ENCODE peak calls at places on chromosomes 3 and 15, in seven cellular contexts. L is psoas muscle; C is CD4-positive, alpha-beta T cell; D is neural progenitor cell; R is esophagus squamous epithelium; U is fibroblast of pulmonary artery; W is fibroblast of lung. T is an unnamed sample.

GRCh38 chr3:134064081-134064480 is 34.4 kb upstream of the SLCO2A1 start:
- DNase-seq in W (no peak), R (no peak), D (no peak), U (no peak), L (no peak), C (no peak), T (no peak)

GRCh38 chr15:37017031-37017625 is 83.2 kb downstream of the MEIS2 start:
- DNase-seq in U (no peak), L (no peak), D (no peak), C (no peak), R (no peak), W (no peak), T (no peak)

GRCh38 chr3:17969244-17969643 is 226.8 kb upstream of the TBC1D5 start:
- DNase-seq in W (no peak), R (no peak), L (no peak), C (no peak), U (no peak), D (no peak), T (no peak)

GRCh38 chr15:29632671-29633406 is 189.4 kb downstream of the TJP1 start:
- DNase-seq in U (no peak), C (no peak), W (no peak), D (no peak), R (no peak), L (no peak), T (no peak)

GRCh38 chr3:191804935-191805334 is 344.0 kb downstream of the PYDC2 start:
- DNase-seq in C (no peak), W (no peak), L (no peak), U (no peak), R (no peak), D (no peak), T (no peak)

GRCh38 chr3:155807823-155808222 is 1.7 kb upstream of the C3orf33 start:
- DNase-seq in U (peak), C (no peak), W (no peak), L (no peak), D (no peak), R (no peak), T (no peak)

GRCh38 chr3:119597548-119598288 is at the start of gene PLA1A:
- DNase-seq in C (no peak), U (peak), L (no peak), W (no peak), R (no peak), D (no peak), T (no peak)

GRCh38 chr3:129045675-129046036 is 14.9 kb upstream of the GP9 start:
- DNase-seq in D (no peak), R (no peak), C (peak), U (no peak), L (peak), W (no peak), T (no peak)

GRCh38 chr3:173913397-173913796 is 515.9 kb downstream of the NLGN1 start:
- DNase-seq in D (no peak), C (no peak), L (no peak), W (peak), R (no peak), U (peak), T (no peak)

GRCh38 chr15:70251246-70251990 is 153.7 kb upstream of the TLE3 start:
- DNase-seq in R (no peak), D (no peak), U (no peak), W (no peak), C (no peak), L (peak), T (no peak)

GRCh38 chr15:70047386-70048195 is 50.1 kb downstream of the TLE3 start:
- DNase-seq in C (no peak), D (no peak), R (no peak), W (peak), U (peak), L (no peak), T (no peak)

GRCh38 chr15:79209116-79209515 is 73.4 kb upstream of the ANKRD34C start:
- DNase-seq in R (no peak), W (no peak), U (no peak), D (no peak), L (no peak), C (no peak), T (no peak)

GRCh38 chr15:81182031-81182745 is 14.5 kb upstream of the IL16 start:
- DNase-seq in W (peak), L (no peak), R (no peak), D (peak), C (no peak), U (no peak), T (no peak)

GRCh38 chr3:66997560-66998074 is 490 bp upstream of the KBTBD8 start:
- DNase-seq in W (no peak), D (no peak), C (no peak), R (no peak), U (no peak), L (peak), T (no peak)

GRCh38 chr3:72282918-72283317 is 498.0 kb upstream of the PROK2 start:
- DNase-seq in C (no peak), L (no peak), W (no peak), U (no peak), R (no peak), D (no peak), T (no peak)

GRCh38 chr3:172065534-172065933 is 26.2 kb downstream of the FNDC3B start:
- DNase-seq in L (no peak), W (peak), R (no peak), U (peak), D (no peak), C (no peak), T (no peak)

GRCh38 chr3:186901135-186901734 is 29.1 kb upstream of the ST6GAL1 start:
- DNase-seq in D (no peak), W (peak), U (peak), R (no peak), C (no peak), L (no peak), T (no peak)

GRCh38 chr3:151011427-151011826 is 38.9 kb upstream of the CLRN1 start:
- DNase-seq in C (no peak), D (peak), L (no peak), U (peak), W (peak), R (no peak), T (no peak)

GRCh38 chr3:105173972-105174371 is 192.7 kb upstream of the ALCAM start:
- DNase-seq in R (no peak), C (no peak), D (no peak), L (no peak), W (no peak), U (no peak), T (no peak)

GRCh38 chr15:41971893-41972340 is 440 bp downstream of the EHD4 start:
- DNase-seq in W (no peak), C (no peak), L (no peak), U (no peak), D (peak), R (no peak), T (peak)

GRCh38 chr3:184785856-184786255 is 26.1 kb upstream of the VPS8 start:
- DNase-seq in L (no peak), R (no peak), W (no peak), D (no peak), C (no peak), U (no peak), T (no peak)

GRCh38 chr3:45611619-45612018 is 17.1 kb downstream of the LIMD1 start:
- DNase-seq in W (no peak), U (no peak), C (no peak), L (no peak), D (peak), R (no peak), T (no peak)

GRCh38 chr3:114899186-114899931 is 247.7 kb downstream of the ZBTB20 start:
- DNase-seq in D (peak), L (no peak), U (no peak), C (no peak), W (no peak), R (no peak), T (no peak)

GRCh38 chr15:23569513-23569912 is 4.0 kb downstream of the MKRN3 start:
- DNase-seq in D (no peak), L (no peak), W (no peak), C (no peak), R (no peak), U (no peak), T (no peak)

GRCh38 chr15:36502509-36502908 is 76.9 kb upstream of the CDIN1 start:
- DNase-seq in L (no peak), U (no peak), C (no peak), W (no peak), R (no peak), D (no peak), T (no peak)

GRCh38 chr3:10550705-10551104 is 45.3 kb upstream of the ATP2B2 start:
- DNase-seq in D (no peak), C (no peak), R (no peak), L (peak), U (no peak), W (no peak), T (no peak)

GRCh38 chr3:175601521-175601920 is 742.4 kb downstream of the NAALADL2 start:
- DNase-seq in R (no peak), C (no peak), U (peak), D (no peak), L (no peak), W (no peak), T (no peak)

GRCh38 chr3:127585163-127585812 is 5.2 kb downstream of the TPRA1 start:
- DNase-seq in R (no peak), D (no peak), L (no peak), U (peak), C (no peak), W (peak), T (no peak)

GRCh38 chr3:155078959-155079794 is 942 bp upstream of the MME start:
- DNase-seq in D (peak), L (no peak), U (peak), C (no peak), W (peak), R (no peak), T (no peak)

GRCh38 chr15:30928076-30928475 is 24.4 kb downstream of the FAN1 start:
- DNase-seq in L (no peak), W (peak), R (no peak), D (no peak), C (no peak), U (no peak), T (no peak)

GRCh38 chr15:99165956-99166689 is 61.2 kb downstream of the SYNM start:
- DNase-seq in C (no peak), L (no peak), R (no peak), W (no peak), U (no peak), D (no peak), T (no peak)

GRCh38 chr3:15713364-15713763 is 84.4 kb downstream of the ANKRD28 start:
- DNase-seq in U (no peak), W (no peak), C (no peak), D (no peak), R (no peak), L (no peak), T (no peak)

GRCh38 chr15:31360158-31360561 is 33.5 kb downstream of the KLF13 start:
- DNase-seq in W (no peak), C (no peak), L (peak), R (no peak), D (no peak), U (no peak), T (no peak)

GRCh38 chr3:156654834-156655233 is 19.6 kb upstream of the TIPARP start:
- DNase-seq in W (no peak), R (no peak), L (no peak), U (no peak), D (no peak), C (no peak), T (no peak)

DNA sequence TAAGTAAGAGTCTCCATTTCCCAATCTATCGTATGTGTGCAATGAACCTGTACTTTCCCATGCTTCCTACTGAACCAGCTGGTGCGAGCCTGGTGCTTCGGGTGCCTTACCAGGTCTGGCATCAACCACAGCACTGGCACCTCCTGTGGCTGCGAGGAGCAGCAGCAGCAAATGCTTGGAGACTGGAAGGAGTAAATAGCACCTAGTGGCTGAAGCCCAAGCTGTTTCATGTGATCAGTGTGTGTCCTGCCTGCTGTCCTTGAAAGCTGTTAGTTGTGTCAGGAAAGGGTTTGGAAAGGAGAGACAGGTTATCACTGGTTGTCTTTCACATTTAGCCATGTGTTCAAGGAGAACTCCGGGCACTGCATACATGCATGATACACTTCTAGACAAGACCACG is 31.8 kb downstream of the PCOLCE2 start:
- DNase-seq in D (peak), U (peak), C (no peak), L (peak), R (no peak), W (no peak), T (peak)
- TF ChIP-seq CTCF in D (peak), U (no peak), C (no peak), L (peak), R (no peak), W (no peak), T (peak)

GRCh38 chr15:96356494-96357455 is 26.3 kb downstream of the NR2F2 start:
- DNase-seq in R (no peak), U (peak), D (peak), C (peak), L (peak), W (peak), T (peak)
- TF ChIP-seq CTCF in R (peak), U (peak), D (peak), C (peak), L (peak), W (peak), T (peak)

GRCh38 chr3:124769462-124769861 is 39.2 kb downstream of the UMPS start:
- DNase-seq in R (no peak), L (peak), U (no peak), D (no peak), W (no peak), C (no peak), T (no peak)

GRCh38 chr3:124767259-124767658 is 37.0 kb downstream of the UMPS start:
- DNase-seq in W (no peak), C (no peak), U (no peak), D (no peak), L (peak), R (no peak), T (no peak)

GRCh38 chr3:124770341-124771082 is 40.3 kb downstream of the UMPS start:
- DNase-seq in L (peak), W (peak), U (peak), D (peak), R (no peak), C (no peak), T (no peak)

GRCh38 chr3:124767691-124768090 is 37.4 kb downstream of the UMPS start:
- DNase-seq in D (no peak), C (no peak), W (no peak), R (no peak), L (peak), U (no peak), T (no peak)

GRCh38 chr3:124768812-124769211 is 38.6 kb downstream of the UMPS start:
- DNase-seq in C (no peak), U (peak), D (peak), R (no peak), L (peak), W (no peak), T (peak)
- TF ChIP-seq CTCF in C (no peak), U (peak), D (peak), R (no peak), L (peak), W (peak), T (no peak)

GRCh38 chr3:141709126-141709770 is 28.9 kb upstream of the RNF7 start:
- DNase-seq in D (no peak), W (no peak), C (no peak), U (no peak), L (no peak), R (no peak), T (no peak)

GRCh38 chr3:141708367-141708766 is 29.7 kb upstream of the RNF7 start:
- DNase-seq in C (no peak), L (no peak), R (no peak), D (no peak), W (no peak), U (no peak), T (no peak)

GRCh38 chr3:141707741-141708203 is 30.3 kb upstream of the RNF7 start:
- DNase-seq in D (no peak), R (no peak), L (no peak), U (peak), W (peak), C (no peak), T (no peak)

GRCh38 chr3:141710888-141711616 is 27.0 kb upstream of the RNF7 start:
- DNase-seq in L (no peak), D (no peak), W (peak), U (peak), C (no peak), R (no peak), T (no peak)

GRCh38 chr3:141710121-141710520 is 28.0 kb upstream of the RNF7 start:
- DNase-seq in L (no peak), C (no peak), D (no peak), R (no peak), U (no peak), W (no peak), T (no peak)
- TF ChIP-seq CTCF in L (no peak), C (no peak), D (no peak), R (no peak), U (no peak), W (no peak), T (no peak)

GRCh38 chr3:27130796-27131195 is 238.4 kb downstream of the NEK10 start:
- DNase-seq in W (no peak), C (no peak), U (no peak), D (no peak), L (no peak), R (no peak), T (no peak)
- TF ChIP-seq CTCF in W (no peak), C (no peak), U (no peak), D (no peak), L (no peak), R (no peak), T (no peak)

GRCh38 chr3:160577551-160578195 is 12.3 kb upstream of the KPNA4 start:
- DNase-seq in L (no peak), U (peak), W (peak), R (no peak), D (peak), C (no peak), T (no peak)
- TF ChIP-seq CTCF in L (no peak), U (peak), W (no peak), R (no peak), D (peak), C (no peak), T (no peak)

GRCh38 chr3:3192481-3192764 is 12.9 kb upstream of the CRBN start:
- DNase-seq in W (no peak), L (no peak), D (no peak), C (no peak), R (no peak), U (no peak), T (no peak)

GRCh38 chr3:3201584-3201983 is 22.1 kb upstream of the CRBN start:
- DNase-seq in D (no peak), C (no peak), R (no peak), U (no peak), L (no peak), W (no peak), T (no peak)

GRCh38 chr3:3200632-3201212 is 21.2 kb upstream of the CRBN start:
- DNase-seq in W (peak), U (peak), C (no peak), L (no peak), R (no peak), D (peak), T (peak)

GRCh38 chr3:3191675-3192480 is 12.4 kb upstream of the CRBN start:
- DNase-seq in W (no peak), D (no peak), C (no peak), R (no peak), L (no peak), U (peak), T (no peak)

GRCh38 chr3:3196148-3196861 is 16.8 kb upstream of the CRBN start:
- DNase-seq in C (no peak), W (no peak), U (peak), D (peak), R (no peak), L (no peak), T (peak)
- TF ChIP-seq CTCF in C (peak), W (peak), U (peak), D (peak), R (peak), L (peak), T (peak)

GRCh38 chr3:170584585-170585007 is 1.3 kb downstream of the SLC7A14 start:
- DNase-seq in R (no peak), C (peak), U (peak), D (peak), W (peak), L (peak), T (peak)
- TF ChIP-seq CTCF in R (no peak), C (no peak), U (no peak), D (no peak), W (no peak), L (no peak), T (no peak)

GRCh38 chr3:57826952-57827723 is 71.0 kb downstream of the SLMAP start:
- DNase-seq in L (no peak), D (no peak), W (no peak), U (no peak), R (no peak), C (no peak), T (no peak)

GRCh38 chr3:57827757-57828156 is 71.6 kb downstream of the SLMAP start:
- DNase-seq in U (no peak), L (no peak), W (no peak), D (no peak), R (no peak), C (no peak), T (no peak)

GRCh38 chr3:57822686-57823085 is 66.6 kb downstream of the SLMAP start:
- DNase-seq in D (no peak), W (no peak), R (no peak), L (no peak), U (peak), C (no peak), T (no peak)

GRCh38 chr3:57825116-57825515 is 69.0 kb downstream of the SLMAP start:
- DNase-seq in D (no peak), U (no peak), W (no peak), L (no peak), R (no peak), C (no peak), T (no peak)

DNA sequence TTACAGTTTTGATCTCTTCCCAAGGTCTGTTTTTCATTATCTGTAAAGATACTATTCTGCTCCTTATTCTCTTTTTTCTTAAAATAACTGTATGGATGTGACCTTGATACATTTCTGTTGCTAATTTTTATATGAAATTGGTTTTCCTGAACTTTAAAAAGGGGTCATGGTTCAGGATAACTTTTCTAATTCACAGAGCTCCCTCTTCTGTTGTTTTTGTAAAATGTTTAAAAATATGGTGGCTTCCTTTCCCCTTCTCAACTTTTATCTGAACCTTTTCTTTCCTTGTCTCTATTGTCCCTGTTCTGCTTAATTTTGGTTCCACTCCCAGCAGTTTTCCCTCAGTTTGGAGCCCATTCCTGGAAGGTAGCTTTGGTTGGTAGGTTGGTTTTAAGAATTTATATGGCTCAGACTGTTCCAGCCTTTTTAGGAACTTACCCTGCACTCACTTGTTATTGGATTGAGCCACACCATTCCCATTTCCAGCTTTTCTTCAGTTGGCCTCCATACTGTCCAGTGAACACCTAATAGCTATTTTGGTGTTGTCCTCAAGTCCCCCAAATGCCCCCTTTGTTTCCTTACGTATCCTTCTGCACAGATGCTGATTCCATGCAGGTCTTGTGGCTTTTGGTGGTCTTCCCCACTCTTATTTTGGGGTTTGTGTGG is 70.3 kb downstream of the SLMAP start:
- DNase-seq in D (no peak), L (no peak), R (no peak), C (no peak), U (peak), W (peak), T (no peak)
- TF ChIP-seq CTCF in D (no peak), L (peak), R (peak), C (peak), U (peak), W (no peak), T (no peak)

DNA sequence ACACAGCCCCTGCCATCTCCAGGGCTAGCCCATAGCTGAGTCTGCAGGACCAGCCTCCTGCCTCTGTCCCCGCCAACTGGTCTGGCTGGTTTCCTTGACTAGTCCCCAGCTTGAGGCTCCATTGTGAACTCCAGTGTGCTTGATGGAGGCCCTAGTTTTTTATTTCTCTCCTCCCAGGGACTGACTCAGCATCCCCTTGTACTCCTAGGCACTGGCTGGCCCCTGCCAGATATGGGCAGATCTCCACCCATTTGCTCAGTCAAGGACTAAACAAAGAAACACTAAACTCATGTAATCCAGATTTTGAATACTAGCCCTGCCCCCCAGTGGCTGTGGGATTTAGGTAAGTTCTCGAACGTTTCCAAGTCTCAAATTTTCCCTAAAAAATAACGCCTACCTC is 415.4 kb upstream of the RORA start:
- DNase-seq in U (peak), L (no peak), D (no peak), C (no peak), R (no peak), W (peak), T (no peak)
- TF ChIP-seq CTCF in U (no peak), L (no peak), D (peak), C (no peak), R (no peak), W (no peak), T (no peak)